ENCODE peak calls at places on chromosomes 7 and 10, in ten cellular contexts. One of them, this sample, is unnamed.

GRCh38 chr7:31082450-31082849 is 30.3 kb downstream of the ADCYAP1R1 start:
- DNase-seq in AG04450: no peak
- DNase-seq in mesenchymal stem cell: no peak
- DNase-seq in dorsolateral prefrontal cortex: no peak
- DNase-seq in uterus: no peak
- DNase-seq in tibial artery: no peak
- DNase-seq in Panc1: no peak
- DNase-seq in cardiac muscle cell: no peak
- DNase-seq in WERI-Rb-1: no peak
- DNase-seq in ovary: no peak
- DNase-seq in this sample: peak; percentile 7

GRCh38 chr10:17606547-17607040 is 10.6 kb downstream of the HACD1 start:
- DNase-seq in Panc1: no peak
- DNase-seq in AG04450: no peak
- DNase-seq in mesenchymal stem cell: no peak
- DNase-seq in ovary: no peak
- DNase-seq in tibial artery: no peak
- DNase-seq in dorsolateral prefrontal cortex: no peak
- DNase-seq in uterus: no peak
- DNase-seq in cardiac muscle cell: no peak
- DNase-seq in WERI-Rb-1: no peak
- DNase-seq in this sample: no peak

GRCh38 chr10:7409045-7409731 is 1.6 kb downstream of the SFMBT2 start:
- DNase-seq in mesenchymal stem cell: peak; percentile 47
- DNase-seq in dorsolateral prefrontal cortex: peak; percentile 39
- DNase-seq in uterus: peak; percentile 42
- DNase-seq in ovary: peak; percentile 55
- DNase-seq in Panc1: no peak
- DNase-seq in tibial artery: no peak
- DNase-seq in cardiac muscle cell: peak; percentile 25
- DNase-seq in AG04450: no peak
- DNase-seq in WERI-Rb-1: no peak
- DNase-seq in this sample: peak; percentile 33

GRCh38 chr10:105885495-105885894 is 1244.4 kb downstream of the SORCS3 start:
- DNase-seq in uterus: no peak
- DNase-seq in mesenchymal stem cell: no peak
- DNase-seq in tibial artery: no peak
- DNase-seq in cardiac muscle cell: no peak
- DNase-seq in dorsolateral prefrontal cortex: no peak
- DNase-seq in WERI-Rb-1: no peak
- DNase-seq in Panc1: no peak
- DNase-seq in ovary: no peak
- DNase-seq in AG04450: no peak
- DNase-seq in this sample: no peak

GRCh38 chr10:62993121-62993520 is 140.0 kb upstream of the NRBF2 start:
- DNase-seq in AG04450: no peak
- DNase-seq in Panc1: no peak
- DNase-seq in dorsolateral prefrontal cortex: no peak
- DNase-seq in tibial artery: no peak
- DNase-seq in mesenchymal stem cell: no peak
- DNase-seq in WERI-Rb-1: no peak
- DNase-seq in ovary: no peak
- DNase-seq in cardiac muscle cell: no peak
- DNase-seq in uterus: no peak
- DNase-seq in this sample: no peak

GRCh38 chr7:2713370-2713769 is 25.4 kb downstream of the AMZ1 start:
- DNase-seq in tibial artery: no peak
- DNase-seq in AG04450: no peak
- DNase-seq in cardiac muscle cell: peak; percentile 86
- DNase-seq in WERI-Rb-1: peak; percentile 41
- DNase-seq in Panc1: no peak
- DNase-seq in dorsolateral prefrontal cortex: no peak
- DNase-seq in ovary: no peak
- DNase-seq in uterus: no peak
- DNase-seq in mesenchymal stem cell: peak; percentile 63
- DNase-seq in this sample: no peak

GRCh38 chr7:70614237-70614984 is 517.5 kb upstream of the GALNT17 start:
- DNase-seq in WERI-Rb-1: peak; percentile 98
- DNase-seq in ovary: peak; percentile 63
- DNase-seq in mesenchymal stem cell: peak; percentile 47
- DNase-seq in Panc1: no peak
- DNase-seq in dorsolateral prefrontal cortex: peak; percentile 30
- DNase-seq in cardiac muscle cell: peak; percentile 75
- DNase-seq in uterus: peak; percentile 45
- DNase-seq in AG04450: no peak
- DNase-seq in tibial artery: peak; percentile 92
- DNase-seq in this sample: peak; percentile 92

GRCh38 chr7:40715053-40715430 is 580.2 kb downstream of the SUGCT start:
- DNase-seq in Panc1: no peak
- DNase-seq in WERI-Rb-1: no peak
- DNase-seq in dorsolateral prefrontal cortex: no peak
- DNase-seq in mesenchymal stem cell: no peak
- DNase-seq in AG04450: no peak
- DNase-seq in cardiac muscle cell: no peak
- DNase-seq in tibial artery: no peak
- DNase-seq in ovary: no peak
- DNase-seq in uterus: no peak
- DNase-seq in this sample: no peak

GRCh38 chr10:30028006-30028441 is 31.4 kb downstream of the JCAD start:
- DNase-seq in uterus: peak; percentile 74
- DNase-seq in dorsolateral prefrontal cortex: no peak
- DNase-seq in mesenchymal stem cell: no peak
- DNase-seq in Panc1: no peak
- DNase-seq in cardiac muscle cell: no peak
- DNase-seq in ovary: no peak
- DNase-seq in WERI-Rb-1: no peak
- DNase-seq in AG04450: no peak
- DNase-seq in tibial artery: no peak
- DNase-seq in this sample: no peak

GRCh38 chr7:107560898-107561516 is 2.7 kb downstream of the COG5 start:
- DNase-seq in uterus: no peak
- DNase-seq in WERI-Rb-1: no peak
- DNase-seq in ovary: no peak
- DNase-seq in mesenchymal stem cell: no peak
- DNase-seq in AG04450: no peak
- DNase-seq in dorsolateral prefrontal cortex: no peak
- DNase-seq in cardiac muscle cell: no peak
- DNase-seq in Panc1: no peak
- DNase-seq in tibial artery: no peak
- DNase-seq in this sample: no peak

GRCh38 chr7:115585015-115585655 is 445.4 kb downstream of the TFEC start:
- DNase-seq in Panc1: no peak
- DNase-seq in dorsolateral prefrontal cortex: no peak
- DNase-seq in mesenchymal stem cell: no peak
- DNase-seq in WERI-Rb-1: peak; percentile 41
- DNase-seq in cardiac muscle cell: no peak
- DNase-seq in ovary: no peak
- DNase-seq in uterus: no peak
- DNase-seq in AG04450: no peak
- DNase-seq in tibial artery: no peak
- DNase-seq in this sample: no peak

GRCh38 chr7:13851756-13852155 is 137.7 kb downstream of the ETV1 start:
- DNase-seq in cardiac muscle cell: no peak
- DNase-seq in uterus: no peak
- DNase-seq in dorsolateral prefrontal cortex: no peak
- DNase-seq in AG04450: peak; percentile 76
- DNase-seq in ovary: no peak
- DNase-seq in WERI-Rb-1: no peak
- DNase-seq in tibial artery: no peak
- DNase-seq in mesenchymal stem cell: peak; percentile 93
- DNase-seq in Panc1: no peak
- DNase-seq in this sample: no peak

GRCh38 chr10:102140913-102141540 is 8.2 kb downstream of the PPRC1 start:
- DNase-seq in AG04450: no peak
- DNase-seq in cardiac muscle cell: no peak
- DNase-seq in dorsolateral prefrontal cortex: no peak
- DNase-seq in mesenchymal stem cell: no peak
- DNase-seq in WERI-Rb-1: no peak
- DNase-seq in Panc1: no peak
- DNase-seq in ovary: no peak
- DNase-seq in tibial artery: no peak
- DNase-seq in uterus: no peak
- DNase-seq in this sample: no peak

GRCh38 chr10:47364366-47364765 is 16.2 kb downstream of the RBP3 start:
- DNase-seq in uterus: no peak
- DNase-seq in ovary: no peak
- DNase-seq in AG04450: no peak
- DNase-seq in mesenchymal stem cell: no peak
- DNase-seq in dorsolateral prefrontal cortex: no peak
- DNase-seq in Panc1: no peak
- DNase-seq in WERI-Rb-1: no peak
- DNase-seq in cardiac muscle cell: no peak
- DNase-seq in tibial artery: peak; percentile 6
- DNase-seq in this sample: no peak

DNA sequence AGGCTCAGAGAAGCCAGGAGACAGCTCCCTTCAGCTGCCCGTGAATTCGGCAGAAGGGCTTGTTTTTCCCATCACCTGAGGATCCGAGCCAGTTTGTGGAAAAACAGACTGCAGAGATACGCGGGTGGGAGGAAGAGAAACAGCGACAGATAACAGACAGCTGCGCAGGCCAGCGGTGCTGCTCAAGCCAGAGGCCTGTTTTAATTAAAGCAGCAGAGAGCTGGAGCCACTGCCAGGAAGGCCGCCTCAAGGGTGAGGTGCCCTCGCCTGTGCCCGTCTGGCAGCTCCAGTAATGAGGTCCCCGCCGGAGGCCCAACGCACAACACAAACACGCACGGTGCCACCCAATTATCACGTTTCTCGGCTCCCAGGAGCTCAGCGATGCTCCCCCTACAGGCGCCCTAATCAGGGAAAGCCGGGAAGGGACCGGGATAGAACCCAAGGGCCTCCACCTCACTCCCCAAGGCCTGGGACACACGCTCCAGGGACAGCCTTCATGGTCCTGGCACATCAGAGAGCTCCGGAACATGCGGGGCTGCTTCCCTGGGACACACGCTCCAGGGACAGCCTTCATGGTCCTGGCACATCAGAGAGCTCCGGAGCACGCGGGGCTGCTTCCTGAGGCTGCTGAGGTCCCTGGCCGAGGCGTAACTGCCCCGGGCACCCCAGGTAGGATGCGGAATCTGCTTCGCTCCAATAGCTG is 60.6 kb upstream of the DNAAF5 start:
- DNase-seq in mesenchymal stem cell: no peak
- DNase-seq in uterus: peak; percentile 68
- DNase-seq in cardiac muscle cell: peak; percentile 12
- DNase-seq in tibial artery: peak; percentile 64
- DNase-seq in AG04450: no peak
- DNase-seq in WERI-Rb-1: no peak
- DNase-seq in Panc1: no peak
- DNase-seq in ovary: peak; percentile 70
- DNase-seq in dorsolateral prefrontal cortex: peak; percentile 49
- DNase-seq in this sample: no peak
- H3K27ac ChIP-seq in mesenchymal stem cell: no peak overlapping the region
- H3K27ac ChIP-seq in uterus: peak overlapping the region; percentile 85
- H3K27ac ChIP-seq in cardiac muscle cell: no peak overlapping the region
- H3K27ac ChIP-seq in tibial artery: peak overlapping the region; percentile 67
- H3K27ac ChIP-seq in AG04450: peak overlapping the region; percentile 77
- H3K27ac ChIP-seq in WERI-Rb-1: no peak overlapping the region
- H3K27ac ChIP-seq in Panc1: no peak overlapping the region
- H3K27ac ChIP-seq in ovary: peak overlapping the region; percentile 61
- H3K27ac ChIP-seq in dorsolateral prefrontal cortex: peak overlapping the region; percentile 38
- H3K27ac ChIP-seq in this sample: no peak overlapping the region

GRCh38 chr7:124764071-124764846 is 1.3 kb downstream of the GPR37 start:
- DNase-seq in mesenchymal stem cell: peak; percentile 54
- DNase-seq in WERI-Rb-1: no peak
- DNase-seq in uterus: no peak
- DNase-seq in Panc1: no peak
- DNase-seq in cardiac muscle cell: peak; percentile 5
- DNase-seq in AG04450: no peak
- DNase-seq in tibial artery: no peak
- DNase-seq in ovary: no peak
- DNase-seq in dorsolateral prefrontal cortex: no peak
- DNase-seq in this sample: peak; percentile 31
- H3K4me3 ChIP-seq in mesenchymal stem cell: peak overlapping the region; percentile 78
- H3K4me3 ChIP-seq in WERI-Rb-1: peak overlapping the region; percentile 68
- H3K4me3 ChIP-seq in uterus: peak overlapping the region; percentile 43
- H3K4me3 ChIP-seq in Panc1: peak overlapping the region; percentile 56
- H3K4me3 ChIP-seq in cardiac muscle cell: peak overlapping the region; percentile 53
- H3K4me3 ChIP-seq in AG04450: peak overlapping the region; percentile 90
- H3K4me3 ChIP-seq in tibial artery: peak overlapping the region; percentile 46
- H3K4me3 ChIP-seq in ovary: peak overlapping the region; percentile 34
- H3K4me3 ChIP-seq in dorsolateral prefrontal cortex: peak overlapping the region; percentile 76
- H3K4me3 ChIP-seq in this sample: peak overlapping the region; percentile 55

GRCh38 chr7:140641532-140642191 is 1.0 kb upstream of the DENND2A start:
- DNase-seq in mesenchymal stem cell: peak; percentile 27
- DNase-seq in Panc1: no peak
- DNase-seq in tibial artery: peak; percentile 47
- DNase-seq in WERI-Rb-1: peak; percentile 25
- DNase-seq in dorsolateral prefrontal cortex: no peak
- DNase-seq in cardiac muscle cell: no peak
- DNase-seq in AG04450: no peak
- DNase-seq in uterus: no peak
- DNase-seq in ovary: peak; percentile 51
- DNase-seq in this sample: no peak
- H3K27ac ChIP-seq in mesenchymal stem cell: peak overlapping the region; percentile 71
- H3K27ac ChIP-seq in Panc1: no peak overlapping the region
- H3K27ac ChIP-seq in tibial artery: peak overlapping the region; percentile 41
- H3K27ac ChIP-seq in WERI-Rb-1: peak overlapping the region; percentile 88
- H3K27ac ChIP-seq in dorsolateral prefrontal cortex: peak overlapping the region; percentile 83
- H3K27ac ChIP-seq in cardiac muscle cell: no peak overlapping the region
- H3K27ac ChIP-seq in AG04450: no peak overlapping the region
- H3K27ac ChIP-seq in uterus: peak overlapping the region; percentile 95
- H3K27ac ChIP-seq in ovary: peak overlapping the region; percentile 79
- H3K27ac ChIP-seq in this sample: peak overlapping the region; percentile 56

GRCh38 chr10:114163062-114163861 is 10.7 kb downstream of the CCDC186 start:
- DNase-seq in Panc1: no peak
- DNase-seq in ovary: no peak
- DNase-seq in tibial artery: no peak
- DNase-seq in mesenchymal stem cell: no peak
- DNase-seq in AG04450: no peak
- DNase-seq in cardiac muscle cell: no peak
- DNase-seq in WERI-Rb-1: no peak
- DNase-seq in uterus: no peak
- DNase-seq in dorsolateral prefrontal cortex: no peak
- DNase-seq in this sample: no peak

GRCh38 chr10:114168450-114169009 is 5.5 kb downstream of the CCDC186 start:
- DNase-seq in dorsolateral prefrontal cortex: no peak
- DNase-seq in uterus: no peak
- DNase-seq in mesenchymal stem cell: no peak
- DNase-seq in WERI-Rb-1: no peak
- DNase-seq in ovary: no peak
- DNase-seq in cardiac muscle cell: no peak
- DNase-seq in Panc1: no peak
- DNase-seq in AG04450: no peak
- DNase-seq in tibial artery: no peak
- DNase-seq in this sample: no peak

GRCh38 chr10:114167985-114168384 is 6.0 kb downstream of the CCDC186 start:
- DNase-seq in Panc1: no peak
- DNase-seq in dorsolateral prefrontal cortex: no peak
- DNase-seq in ovary: no peak
- DNase-seq in uterus: no peak
- DNase-seq in cardiac muscle cell: no peak
- DNase-seq in WERI-Rb-1: no peak
- DNase-seq in AG04450: no peak
- DNase-seq in mesenchymal stem cell: no peak
- DNase-seq in tibial artery: no peak
- DNase-seq in this sample: no peak

DNA sequence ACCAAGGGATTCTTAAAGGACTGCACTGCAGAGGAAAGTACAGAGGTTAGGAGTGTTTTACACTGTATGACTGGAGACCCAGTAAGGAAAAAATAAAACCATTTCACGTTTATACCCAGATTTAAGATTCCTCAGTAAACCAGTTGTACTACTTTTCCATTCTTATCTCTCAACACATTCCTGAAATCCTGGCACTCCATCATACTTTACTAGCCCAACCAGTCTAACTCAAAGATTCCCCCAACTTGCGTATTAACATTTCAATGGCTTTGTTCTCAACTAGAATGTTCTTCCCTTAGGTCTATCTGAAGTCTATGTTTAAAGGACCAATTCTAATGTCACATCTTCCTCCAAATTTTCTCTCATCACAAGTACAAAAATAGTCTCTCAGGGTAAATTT is 8.0 kb downstream of the CCDC186 start:
- DNase-seq in uterus: no peak
- DNase-seq in Panc1: no peak
- DNase-seq in tibial artery: no peak
- DNase-seq in AG04450: no peak
- DNase-seq in ovary: no peak
- DNase-seq in dorsolateral prefrontal cortex: no peak
- DNase-seq in cardiac muscle cell: no peak
- DNase-seq in mesenchymal stem cell: no peak
- DNase-seq in WERI-Rb-1: no peak
- DNase-seq in this sample: no peak
- H3K4me3 ChIP-seq in uterus: no peak overlapping the region
- H3K4me3 ChIP-seq in Panc1: no peak overlapping the region
- H3K4me3 ChIP-seq in tibial artery: no peak overlapping the region
- H3K4me3 ChIP-seq in AG04450: no peak overlapping the region
- H3K4me3 ChIP-seq in ovary: no peak overlapping the region
- H3K4me3 ChIP-seq in dorsolateral prefrontal cortex: no peak overlapping the region
- H3K4me3 ChIP-seq in cardiac muscle cell: no peak overlapping the region
- H3K4me3 ChIP-seq in mesenchymal stem cell: no peak overlapping the region
- H3K4me3 ChIP-seq in WERI-Rb-1: no peak overlapping the region
- H3K4me3 ChIP-seq in this sample: no peak overlapping the region